ENCODE peak calls at places on chromosomes 7 and 10, in ten cellular contexts. L, M, G, B, N, U, V, J, I and Z are unnamed samples.
A peak's percentile ranks its signal among the peaks of the same experiment; 100 is the strongest.

GRCh38 chr7:148670374-148670773 is 28.3 kb upstream of the CUL1 start:
- DNase-seq in L (no peak), M (no peak), G (no peak), B (no peak), N (no peak), U (no peak), V (no peak), J (no peak), I (no peak), Z (no peak)

GRCh38 chr10:49177391-49178355 is 10.5 kb downstream of the TMEM273 start:
- DNase-seq in L (no peak), M (no peak), G (peak; percentile 81), B (peak; percentile 13), N (no peak), U (peak; percentile 69), V (peak; percentile 71), J (peak; percentile 39), I (peak; percentile 84), Z (no peak)

GRCh38 chr7:108146070-108146842 is 16.1 kb upstream of the LAMB4 start:
- DNase-seq in L (peak; percentile 80), M (peak; percentile 67), G (peak; percentile 66), B (peak; percentile 72), N (no peak), U (peak; percentile 67), V (peak; percentile 95), J (peak; percentile 66), I (peak; percentile 58), Z (peak; percentile 88)

GRCh38 chr7:131027287-131027773 is 293.3 kb upstream of the KLF14 start:
- DNase-seq in L (no peak), M (no peak), G (peak; percentile 29), B (no peak), N (no peak), U (no peak), V (peak; percentile 79), J (no peak), I (no peak), Z (peak; percentile 35)

GRCh38 chr7:374706-375490 is 84.9 kb downstream of the FOXL3 start:
- DNase-seq in L (no peak), M (no peak), G (no peak), B (no peak), N (peak; percentile 61), U (peak; percentile 57), V (no peak), J (no peak), I (no peak), Z (peak; percentile 47)

GRCh38 chr10:116994113-116994890 is 10.7 kb downstream of the SHTN1 start:
- DNase-seq in L (no peak), M (no peak), G (no peak), B (no peak), N (no peak), U (no peak), V (no peak), J (no peak), I (no peak), Z (no peak)

GRCh38 chr7:33964417-33965115 is 59.2 kb downstream of the BMPER start:
- DNase-seq in L (no peak), M (no peak), G (no peak), B (no peak), N (no peak), U (no peak), V (no peak), J (no peak), I (no peak), Z (no peak)

GRCh38 chr7:19677201-19677600 is 31.6 kb downstream of the POLR1F start:
- DNase-seq in L (no peak), M (no peak), G (no peak), B (no peak), N (no peak), U (no peak), V (peak; percentile 67), J (no peak), I (no peak), Z (no peak)

GRCh38 chr7:22845221-22845844 is 22.7 kb upstream of the TOMM7 start:
- DNase-seq in L (no peak), M (no peak), G (no peak), B (no peak), N (no peak), U (no peak), V (no peak), J (no peak), I (no peak), Z (no peak)

GRCh38 chr7:151759591-151760042 is 117.3 kb downstream of the PRKAG2 start:
- DNase-seq in L (peak; percentile 86), M (peak; percentile 63), G (peak; percentile 61), B (peak; percentile 56), N (no peak), U (peak; percentile 78), V (peak; percentile 79), J (peak; percentile 80), I (peak; percentile 67), Z (peak; percentile 92)

GRCh38 chr7:129266181-129266580 is 41.4 kb downstream of the AHCYL2 start:
- DNase-seq in L (no peak), M (no peak), G (peak; percentile 68), B (no peak), N (no peak), U (no peak), V (no peak), J (peak; percentile 32), I (no peak), Z (no peak)

GRCh38 chr10:50809596-50809995 is 69.9 kb downstream of the ASAH2B start:
- DNase-seq in L (no peak), M (no peak), G (peak; percentile 25), B (no peak), N (no peak), U (no peak), V (peak; percentile 56), J (no peak), I (no peak), Z (no peak)

GRCh38 chr10:51564896-51565505 is 134.4 kb downstream of the CSTF2T start:
- DNase-seq in L (no peak), M (no peak), G (no peak), B (no peak), N (no peak), U (no peak), V (no peak), J (no peak), I (no peak), Z (no peak)

GRCh38 chr7:81638216-81638615 is 131.6 kb downstream of the HGF start:
- DNase-seq in L (no peak), M (no peak), G (no peak), B (peak; percentile 29), N (no peak), U (no peak), V (peak; percentile 89), J (no peak), I (no peak), Z (no peak)

GRCh38 chr10:70233109-70233938 is at the start of gene PPA1:
- DNase-seq in L (peak; percentile 99), M (peak; percentile 98), G (peak; percentile 83), B (peak; percentile 92), N (peak; percentile 100), U (peak; percentile 99), V (peak; percentile 96), J (peak; percentile 100), I (peak; percentile 99), Z (peak; percentile 99)
- TF ChIP-seq CTCF in L (peak; percentile 22), M (peak; percentile 49), G (peak; percentile 32), B (peak; percentile 38), N (peak; percentile 29), U (no peak), V (peak; percentile 37), J (no peak), I (no peak), Z (peak; percentile 66)

GRCh38 chr10:78520737-78521430 is 487.2 kb downstream of the RPS24 start:
- DNase-seq in L (peak; percentile 29), M (no peak), G (peak; percentile 91), B (peak; percentile 96), N (no peak), U (no peak), V (peak; percentile 55), J (peak; percentile 70), I (no peak), Z (peak; percentile 82)
- TF ChIP-seq CTCF in L (peak; percentile 43), M (peak; percentile 51), G (peak; percentile 61), B (peak; percentile 75), N (no peak), U (no peak), V (peak; percentile 68), J (peak; percentile 62), I (no peak), Z (peak; percentile 73)

GRCh38 chr7:68748934-68749695 is 849.2 kb upstream of the AUTS2 start:
- DNase-seq in L (no peak), M (no peak), G (no peak), B (no peak), N (no peak), U (no peak), V (no peak), J (no peak), I (no peak), Z (no peak)

GRCh38 chr7:68752485-68752884 is 845.8 kb upstream of the AUTS2 start:
- DNase-seq in L (no peak), M (no peak), G (no peak), B (no peak), N (no peak), U (no peak), V (no peak), J (no peak), I (no peak), Z (no peak)

GRCh38 chr7:68754414-68754813 is 843.9 kb upstream of the AUTS2 start:
- DNase-seq in L (no peak), M (no peak), G (no peak), B (no peak), N (no peak), U (no peak), V (no peak), J (no peak), I (no peak), Z (no peak)
- TF ChIP-seq CTCF in L (no peak), M (no peak), G (no peak), B (no peak), N (no peak), U (no peak), V (no peak), J (no peak), I (no peak), Z (no peak)

DNA sequence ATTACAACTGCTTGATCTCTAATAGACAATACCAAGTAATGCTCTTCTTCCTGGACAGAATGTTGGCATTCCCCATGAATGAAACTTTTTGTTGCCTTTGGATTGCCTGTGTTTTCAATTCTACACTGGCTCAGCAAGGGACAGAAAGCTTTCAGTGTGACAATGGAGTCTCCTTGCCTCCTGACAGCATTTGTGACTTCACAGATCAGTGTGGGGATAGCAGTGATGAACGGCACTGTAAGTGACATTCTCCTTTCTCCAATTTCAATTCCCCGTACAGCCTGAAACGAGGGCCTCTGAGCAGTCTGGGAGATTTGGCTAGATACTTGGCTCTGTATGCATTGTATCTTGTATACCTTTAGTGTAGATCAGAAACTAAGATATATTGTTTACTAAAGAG is 300 bp downstream of the MALRD1 start:
- DNase-seq in L (no peak), M (no peak), G (no peak), B (no peak), N (no peak), U (no peak), V (no peak), J (no peak), I (no peak), Z (no peak)
- TF ChIP-seq CTCF in L (no peak), M (no peak), G (no peak), B (no peak), N (no peak), U (no peak), V (no peak), J (no peak), I (no peak), Z (no peak)